ENCODE peak calls at places on chromosomes 12 and 14, in four cellular contexts. One of them, this sample, is unnamed.

GRCh38 chr14:30621354-30621953 is 665 bp upstream of the SCFD1 start:
- DNase-seq in lung: no peak
- DNase-seq in sigmoid colon: no peak
- DNase-seq in A549: peak; percentile 48
- DNase-seq in this sample: peak; percentile 39

GRCh38 chr14:103108749-103109207 is 14.3 kb downstream of the EXOC3L4 start:
- DNase-seq in lung: no peak
- DNase-seq in sigmoid colon: no peak
- DNase-seq in A549: peak; percentile 81
- DNase-seq in this sample: no peak

GRCh38 chr12:46177020-46177419 is 91.8 kb downstream of the SLC38A1 start:
- DNase-seq in lung: no peak
- DNase-seq in sigmoid colon: no peak
- DNase-seq in A549: no peak
- DNase-seq in this sample: no peak

GRCh38 chr14:88129306-88130056 is 124.5 kb downstream of the GPR65 start:
- DNase-seq in lung: peak; percentile 32
- DNase-seq in sigmoid colon: no peak
- DNase-seq in A549: peak; percentile 32
- DNase-seq in this sample: no peak

GRCh38 chr14:24368562-24369252 is 723 bp downstream of the NFATC4 start:
- DNase-seq in lung: no peak
- DNase-seq in sigmoid colon: peak; percentile 89
- DNase-seq in A549: no peak
- DNase-seq in this sample: peak; percentile 48

GRCh38 chr12:130079254-130079653 is 83.0 kb upstream of the FZD10 start:
- DNase-seq in lung: no peak
- DNase-seq in sigmoid colon: no peak
- DNase-seq in A549: peak; percentile 28
- DNase-seq in this sample: no peak

GRCh38 chr12:110590806-110591326 is 7.7 kb upstream of the PPTC7 start:
- DNase-seq in lung: no peak
- DNase-seq in sigmoid colon: no peak
- DNase-seq in A549: no peak
- DNase-seq in this sample: no peak

GRCh38 chr14:51095854-51096823 is 1.2 kb upstream of the TRIM9 start:
- DNase-seq in lung: no peak
- DNase-seq in sigmoid colon: peak; percentile 83
- DNase-seq in A549: peak; percentile 19
- DNase-seq in this sample: peak; percentile 33

GRCh38 chr14:94373708-94374107 is 14.7 kb downstream of the SERPINA1 start:
- DNase-seq in lung: no peak
- DNase-seq in sigmoid colon: peak; percentile 73
- DNase-seq in A549: peak; percentile 31
- DNase-seq in this sample: no peak

GRCh38 chr14:56219666-56220413 is 101.6 kb downstream of the PELI2 start:
- DNase-seq in lung: no peak
- DNase-seq in sigmoid colon: no peak
- DNase-seq in A549: peak; percentile 23
- DNase-seq in this sample: no peak

GRCh38 chr14:99342906-99343305 is 70.9 kb upstream of the BCL11B start:
- DNase-seq in lung: no peak
- DNase-seq in sigmoid colon: no peak
- DNase-seq in A549: no peak
- DNase-seq in this sample: no peak

GRCh38 chr14:66974397-66975025 is 214.7 kb upstream of the GARIN2 start:
- DNase-seq in lung: no peak
- DNase-seq in sigmoid colon: no peak
- DNase-seq in A549: peak; percentile 4
- DNase-seq in this sample: no peak

GRCh38 chr12:89980236-89980635 is 271.6 kb upstream of the ATP2B1 start:
- DNase-seq in lung: no peak
- DNase-seq in sigmoid colon: no peak
- DNase-seq in A549: peak; percentile 17
- DNase-seq in this sample: peak; percentile 38

GRCh38 chr14:101584049-101584859 is 23.0 kb downstream of the DIO3 start:
- DNase-seq in lung: no peak
- DNase-seq in sigmoid colon: no peak
- DNase-seq in A549: no peak
- DNase-seq in this sample: no peak

GRCh38 chr14:70821916-70822705 is 12.8 kb upstream of the MAP3K9 start:
- DNase-seq in lung: peak; percentile 61
- DNase-seq in sigmoid colon: peak; percentile 76
- DNase-seq in A549: peak; percentile 42
- DNase-seq in this sample: peak; percentile 45

GRCh38 chr14:49594347-49595089 is 4.2 kb upstream of the LRR1 start:
- DNase-seq in lung: peak; percentile 46
- DNase-seq in sigmoid colon: no peak
- DNase-seq in A549: peak; percentile 38
- DNase-seq in this sample: peak; percentile 81

GRCh38 chr14:65850429-65851145 is 438.1 kb downstream of the FUT8 start:
- DNase-seq in lung: no peak
- DNase-seq in sigmoid colon: no peak
- DNase-seq in A549: no peak
- DNase-seq in this sample: no peak

GRCh38 chr12:78584695-78585094 is 279.9 kb upstream of the SYT1 start:
- DNase-seq in lung: no peak
- DNase-seq in sigmoid colon: no peak
- DNase-seq in A549: peak; percentile 55
- DNase-seq in this sample: no peak

GRCh38 chr12:91224411-91224810 is 41.8 kb upstream of the DCN start:
- DNase-seq in lung: no peak
- DNase-seq in sigmoid colon: no peak
- DNase-seq in A549: no peak
- DNase-seq in this sample: no peak

GRCh38 chr14:38496092-38496491 is 240.2 kb upstream of the CLEC14A start:
- DNase-seq in lung: no peak
- DNase-seq in sigmoid colon: no peak
- DNase-seq in A549: no peak
- DNase-seq in this sample: no peak

GRCh38 chr14:35963209-35963608 is 137.1 kb downstream of the BRMS1L start:
- DNase-seq in lung: no peak
- DNase-seq in sigmoid colon: no peak
- DNase-seq in A549: peak; percentile 27
- DNase-seq in this sample: no peak

GRCh38 chr12:13596714-13597113 is 384.7 kb downstream of the GRIN2B start:
- DNase-seq in lung: no peak
- DNase-seq in sigmoid colon: no peak
- DNase-seq in A549: no peak
- DNase-seq in this sample: no peak

GRCh38 chr14:31947076-31947475 is 130.0 kb upstream of the ARHGAP5 start:
- DNase-seq in lung: no peak
- DNase-seq in sigmoid colon: no peak
- DNase-seq in A549: no peak
- DNase-seq in this sample: no peak

GRCh38 chr14:95196826-95197497 is 39.6 kb upstream of the DICER1 start:
- DNase-seq in lung: no peak
- DNase-seq in sigmoid colon: no peak
- DNase-seq in A549: no peak
- DNase-seq in this sample: no peak

GRCh38 chr14:35925319-35925718 is 99.2 kb downstream of the BRMS1L start:
- DNase-seq in lung: no peak
- DNase-seq in sigmoid colon: no peak
- DNase-seq in A549: no peak
- DNase-seq in this sample: no peak

GRCh38 chr12:42282301-42282700 is 43.6 kb downstream of the ZCRB1 start:
- DNase-seq in lung: no peak
- DNase-seq in sigmoid colon: no peak
- DNase-seq in A549: no peak
- DNase-seq in this sample: no peak

GRCh38 chr12:92695577-92695976 is 7.2 kb upstream of the PLEKHG7 start:
- DNase-seq in lung: no peak
- DNase-seq in sigmoid colon: no peak
- DNase-seq in A549: no peak
- DNase-seq in this sample: no peak

GRCh38 chr12:58500399-58500798 is 419.9 kb downstream of the LRIG3 start:
- DNase-seq in lung: no peak
- DNase-seq in sigmoid colon: no peak
- DNase-seq in A549: no peak
- DNase-seq in this sample: no peak

GRCh38 chr14:48575772-48576171 is 900.4 kb upstream of the MDGA2 start:
- DNase-seq in lung: no peak
- DNase-seq in sigmoid colon: no peak
- DNase-seq in A549: no peak
- DNase-seq in this sample: no peak

GRCh38 chr12:15886372-15887042 is 4.3 kb downstream of the STRAP start:
- DNase-seq in lung: no peak
- DNase-seq in sigmoid colon: no peak
- DNase-seq in A549: peak; percentile 28
- DNase-seq in this sample: no peak

GRCh38 chr14:53444677-53445312 is 291.7 kb upstream of the DDHD1 start:
- DNase-seq in lung: no peak
- DNase-seq in sigmoid colon: no peak
- DNase-seq in A549: no peak
- DNase-seq in this sample: no peak

GRCh38 chr14:44616204-44616603 is 109.1 kb upstream of the FSCB start:
- DNase-seq in lung: no peak
- DNase-seq in sigmoid colon: no peak
- DNase-seq in A549: no peak
- DNase-seq in this sample: no peak
- H3K27ac ChIP-seq in lung: no peak overlapping the region
- H3K27ac ChIP-seq in sigmoid colon: no peak overlapping the region
- H3K27ac ChIP-seq in A549: no peak overlapping the region
- H3K27ac ChIP-seq in this sample: no peak overlapping the region

DNA sequence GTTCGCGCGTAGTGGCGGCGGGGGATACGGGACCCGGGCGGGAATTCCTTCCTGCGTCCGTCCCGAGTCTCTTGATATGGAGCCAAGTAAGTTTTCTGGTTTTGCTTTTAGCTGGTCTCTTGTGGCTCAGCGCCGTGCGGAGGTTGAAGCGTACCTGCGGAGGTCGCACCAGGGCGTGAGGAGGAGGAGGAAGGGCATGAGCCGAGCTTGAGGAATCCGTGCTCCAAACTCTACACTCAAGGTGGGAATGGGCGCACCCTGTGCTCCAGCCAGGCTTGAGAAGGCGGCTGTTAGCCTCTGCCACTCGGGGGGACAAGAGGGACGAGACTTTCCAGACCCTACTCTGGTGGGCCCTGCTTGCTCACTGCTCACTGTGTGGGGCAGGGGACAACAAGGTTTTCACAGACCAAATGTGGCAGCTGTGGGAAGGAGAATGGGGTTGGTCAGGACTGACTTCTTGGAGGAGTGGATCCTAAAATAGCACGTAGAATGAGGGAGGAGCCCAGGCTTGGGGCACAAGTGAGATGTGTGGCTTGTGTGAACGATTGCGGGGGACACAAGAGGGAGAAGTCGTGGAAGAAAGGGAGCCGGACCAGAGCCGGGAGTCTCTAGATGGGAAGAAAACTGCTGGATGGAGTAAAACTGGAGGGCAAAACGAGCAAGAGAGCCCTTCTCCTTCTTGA is 606 bp downstream of the ATG101 start:
- DNase-seq in lung: no peak
- DNase-seq in sigmoid colon: no peak
- DNase-seq in A549: no peak
- DNase-seq in this sample: no peak
- TF ChIP-seq CTCF in lung: no peak
- TF ChIP-seq CTCF in sigmoid colon: no peak
- TF ChIP-seq CTCF in A549: no peak
- TF ChIP-seq CTCF in this sample: no peak

GRCh38 chr12:11716794-11717532 is 67.5 kb downstream of the ETV6 start:
- DNase-seq in lung: no peak
- DNase-seq in sigmoid colon: no peak
- DNase-seq in A549: no peak
- DNase-seq in this sample: no peak
- H3K4me1 ChIP-seq in lung: peaks cover 4% of the 10 kb centered on the region
- H3K4me1 ChIP-seq in sigmoid colon: peaks cover 71% of the 10 kb centered on the region
- H3K4me1 ChIP-seq in A549: peaks cover 3% of the 10 kb centered on the region
- H3K4me1 ChIP-seq in this sample: peaks cover 7% of the 10 kb centered on the region

GRCh38 chr12:76025601-76026575 is 5.7 kb downstream of the PHLDA1 start:
- DNase-seq in lung: no peak
- DNase-seq in sigmoid colon: no peak
- DNase-seq in A549: peak; percentile 70
- DNase-seq in this sample: no peak
- H3K27ac ChIP-seq in lung: no peak overlapping the region
- H3K27ac ChIP-seq in sigmoid colon: peak overlapping the region; percentile 20
- H3K27ac ChIP-seq in A549: peak overlapping the region; percentile 90
- H3K27ac ChIP-seq in this sample: no peak overlapping the region

DNA sequence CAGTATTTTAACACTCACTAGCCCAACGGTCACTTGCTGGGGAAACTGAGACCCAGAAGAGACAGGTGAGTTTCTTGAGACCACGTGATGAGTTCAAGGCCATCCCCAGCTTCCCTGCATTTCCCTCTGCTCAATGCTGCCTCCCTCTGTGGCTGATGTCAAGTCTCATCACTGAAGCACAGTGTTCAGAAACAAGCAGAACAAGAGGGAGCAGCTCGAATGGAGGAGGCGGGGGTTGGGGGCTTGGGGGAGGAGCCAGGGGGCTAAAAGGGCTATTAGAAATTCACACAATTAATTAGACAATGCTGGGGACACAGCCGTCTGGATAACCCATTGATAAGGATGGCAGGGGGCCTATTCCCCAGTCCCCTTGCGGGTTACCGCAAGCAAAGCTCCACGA is 707.8 kb downstream of the MED13L start:
- DNase-seq in lung: no peak
- DNase-seq in sigmoid colon: no peak
- DNase-seq in A549: peak; percentile 29
- DNase-seq in this sample: no peak
- TF ChIP-seq CTCF in lung: no peak
- TF ChIP-seq CTCF in sigmoid colon: no peak
- TF ChIP-seq CTCF in A549: no peak
- TF ChIP-seq CTCF in this sample: no peak

GRCh38 chr12:124389537-124390441 is 94.9 kb downstream of the RFLNA start:
- DNase-seq in lung: no peak
- DNase-seq in sigmoid colon: no peak
- DNase-seq in A549: peak; percentile 62
- DNase-seq in this sample: peak; percentile 71

GRCh38 chr12:124390442-124391116 is 95.7 kb downstream of the RFLNA start:
- DNase-seq in lung: peak; percentile 60
- DNase-seq in sigmoid colon: peak; percentile 89
- DNase-seq in A549: peak; percentile 78
- DNase-seq in this sample: peak; percentile 44

GRCh38 chr12:124392991-124393790 is 98.3 kb downstream of the RFLNA start:
- DNase-seq in lung: peak; percentile 80
- DNase-seq in sigmoid colon: peak; percentile 96
- DNase-seq in A549: peak; percentile 89
- DNase-seq in this sample: peak; percentile 92

GRCh38 chr12:124392271-124392990 is 97.5 kb downstream of the RFLNA start:
- DNase-seq in lung: no peak
- DNase-seq in sigmoid colon: no peak
- DNase-seq in A549: peak; percentile 92
- DNase-seq in this sample: peak; percentile 43

GRCh38 chr12:124391340-124392261 is 96.7 kb downstream of the RFLNA start:
- DNase-seq in lung: peak; percentile 71
- DNase-seq in sigmoid colon: peak; percentile 83
- DNase-seq in A549: peak; percentile 64
- DNase-seq in this sample: peak; percentile 66
- H3K4me1 ChIP-seq in lung: peaks cover 56% of the 10 kb centered on the region
- H3K4me1 ChIP-seq in sigmoid colon: peaks cover 98% of the 10 kb centered on the region
- H3K4me1 ChIP-seq in A549: peaks cover 71% of the 10 kb centered on the region
- H3K4me1 ChIP-seq in this sample: peaks cover 40% of the 10 kb centered on the region

GRCh38 chr14:57609313-57609712 is 115.7 kb upstream of the CCDC198 start:
- DNase-seq in lung: no peak
- DNase-seq in sigmoid colon: no peak
- DNase-seq in A549: no peak
- DNase-seq in this sample: no peak
- H3K27ac ChIP-seq in lung: no peak overlapping the region
- H3K27ac ChIP-seq in sigmoid colon: no peak overlapping the region
- H3K27ac ChIP-seq in A549: no peak overlapping the region
- H3K27ac ChIP-seq in this sample: no peak overlapping the region

This sample was measured in colonic mucosa.